ENCODE peak calls at places on chromosomes 7 and 10, in four cellular contexts. K is spleen, T is prostate gland, O is ovary. N is an unnamed sample.
A peak's percentile ranks its signal among the peaks of the same experiment; 100 is the strongest.

GRCh38 chr10:88245974-88246511 is 337.1 kb downstream of the RNLS start:
- DNase-seq in K (no peak), T (no peak), O (no peak), N (no peak)

GRCh38 chr7:17863095-17863814 is 77.0 kb downstream of the SNX13 start:
- DNase-seq in K (no peak), T (no peak), O (no peak), N (no peak)

GRCh38 chr10:118633801-118634200 is 38.4 kb upstream of the PRLHR start:
- DNase-seq in K (no peak), T (no peak), O (no peak), N (no peak)

GRCh38 chr10:31064334-31064733 is 32.7 kb upstream of the ZNF438 start:
- DNase-seq in K (no peak), T (no peak), O (peak; percentile 26), N (no peak)

GRCh38 chr10:113859261-113859660 is 4.8 kb downstream of the NHLRC2 start:
- DNase-seq in K (no peak), T (no peak), O (no peak), N (no peak)

GRCh38 chr7:156703773-156704482 is 63.4 kb downstream of the RNF32 start:
- DNase-seq in K (no peak), T (no peak), O (no peak), N (no peak)

GRCh38 chr10:119281581-119282071 is 74.3 kb downstream of the GRK5 start:
- DNase-seq in K (peak; percentile 22), T (peak; percentile 48), O (peak; percentile 72), N (peak; percentile 57)

GRCh38 chr10:1152386-1153252 is 96.4 kb downstream of the WDR37 start:
- DNase-seq in K (peak; percentile 54), T (no peak), O (no peak), N (no peak)

GRCh38 chr7:73768661-73769480 is 1.2 kb downstream of the CLDN3 start:
- DNase-seq in K (no peak), T (no peak), O (no peak), N (no peak)

GRCh38 chr10:24989867-24990266 is 26.1 kb downstream of the ENKUR start:
- DNase-seq in K (no peak), T (no peak), O (no peak), N (no peak)

GRCh38 chr7:129188372-129188891 is at the start of gene SMO:
- DNase-seq in K (peak; percentile 74), T (no peak), O (peak; percentile 74), N (no peak)

GRCh38 chr10:10716972-10717371 is 300.7 kb upstream of the CELF2 start:
- DNase-seq in K (no peak), T (no peak), O (no peak), N (no peak)

GRCh38 chr7:55539380-55539779 is 32.9 kb downstream of the VOPP1 start:
- DNase-seq in K (no peak), T (no peak), O (no peak), N (no peak)

GRCh38 chr7:108503112-108504026 is 22.6 kb downstream of the PNPLA8 start:
- DNase-seq in K (no peak), T (no peak), O (no peak), N (no peak)

GRCh38 chr7:17042211-17042610 is 160.4 kb upstream of the AGR3 start:
- DNase-seq in K (no peak), T (no peak), O (no peak), N (no peak)

GRCh38 chr7:117157121-117157870 is 165.6 kb downstream of the WNT2 start:
- DNase-seq in K (no peak), T (no peak), O (peak; percentile 33), N (no peak)

GRCh38 chr7:416761-417624 is 102.7 kb downstream of the PDGFA start:
- DNase-seq in K (peak; percentile 67), T (no peak), O (no peak), N (no peak)

GRCh38 chr10:3783313-3783689 is 1.7 kb downstream of the KLF6 start:
- DNase-seq in K (peak; percentile 91), T (peak; percentile 52), O (peak; percentile 72), N (peak; percentile 69)

GRCh38 chr10:44659350-44659749 is 251.8 kb upstream of the TMEM72 start:
- DNase-seq in K (no peak), T (no peak), O (no peak), N (no peak)

GRCh38 chr7:2953588-2954407 is 89.9 kb downstream of the CARD11 start:
- DNase-seq in K (no peak), T (no peak), O (no peak), N (peak; percentile 10)

GRCh38 chr10:124935946-124936345 is 6.0 kb upstream of the ZRANB1 start:
- DNase-seq in K (no peak), T (no peak), O (no peak), N (no peak)

GRCh38 chr10:34862892-34863291 is 47.8 kb upstream of the PARD3 start:
- DNase-seq in K (no peak), T (no peak), O (no peak), N (no peak)

DNA sequence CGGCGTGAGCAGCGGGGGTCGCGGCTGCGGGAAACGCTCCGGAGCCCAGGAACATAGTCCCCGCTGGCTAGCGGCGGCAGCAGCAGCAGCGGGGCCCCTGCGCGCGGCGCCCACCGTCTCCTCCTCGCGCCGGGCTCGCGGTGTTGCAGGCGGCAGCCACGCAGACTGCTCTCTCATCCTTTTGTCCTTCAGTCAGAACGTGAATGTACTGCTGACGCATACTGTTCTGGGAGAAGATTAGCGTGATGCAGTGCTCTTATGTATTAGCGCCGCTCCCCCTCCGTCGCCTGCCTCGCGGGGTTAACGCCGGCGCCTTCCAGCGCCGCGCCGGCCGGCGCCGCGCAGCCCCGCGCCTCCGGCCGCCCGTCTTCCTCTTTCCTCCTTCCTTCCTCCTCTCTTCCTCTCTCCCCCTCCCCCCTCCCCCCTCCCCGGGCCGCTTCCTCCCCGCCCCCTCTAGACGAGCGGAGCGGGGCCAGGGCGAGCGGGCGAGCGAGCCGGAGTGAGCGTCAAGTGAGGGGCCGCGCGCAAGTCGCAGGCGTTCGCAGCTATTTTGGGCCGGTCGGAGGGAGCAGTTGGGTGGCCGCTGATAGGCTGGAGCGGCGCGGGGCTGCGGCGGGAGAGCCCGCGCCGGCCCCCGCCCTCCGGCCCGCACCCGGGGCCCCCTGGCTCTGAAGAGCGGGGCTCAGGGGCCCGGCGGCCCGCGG is 816 bp upstream of the LRRC4 start:
- DNase-seq in K (peak; percentile 90), T (peak; percentile 16), O (peak; percentile 52), N (no peak)
- TF ChIP-seq POLR2A in K (no peak), T (no peak), O (no peak), N (no peak)

GRCh38 chr10:22245567-22245966 is 27.8 kb upstream of the EBLN1 start:
- DNase-seq in K (no peak), T (no peak), O (no peak), N (no peak)
- H3K27ac ChIP-seq in K (no peak overlapping the region), T (no peak overlapping the region), O (no peak overlapping the region), N (no peak overlapping the region)

DNA sequence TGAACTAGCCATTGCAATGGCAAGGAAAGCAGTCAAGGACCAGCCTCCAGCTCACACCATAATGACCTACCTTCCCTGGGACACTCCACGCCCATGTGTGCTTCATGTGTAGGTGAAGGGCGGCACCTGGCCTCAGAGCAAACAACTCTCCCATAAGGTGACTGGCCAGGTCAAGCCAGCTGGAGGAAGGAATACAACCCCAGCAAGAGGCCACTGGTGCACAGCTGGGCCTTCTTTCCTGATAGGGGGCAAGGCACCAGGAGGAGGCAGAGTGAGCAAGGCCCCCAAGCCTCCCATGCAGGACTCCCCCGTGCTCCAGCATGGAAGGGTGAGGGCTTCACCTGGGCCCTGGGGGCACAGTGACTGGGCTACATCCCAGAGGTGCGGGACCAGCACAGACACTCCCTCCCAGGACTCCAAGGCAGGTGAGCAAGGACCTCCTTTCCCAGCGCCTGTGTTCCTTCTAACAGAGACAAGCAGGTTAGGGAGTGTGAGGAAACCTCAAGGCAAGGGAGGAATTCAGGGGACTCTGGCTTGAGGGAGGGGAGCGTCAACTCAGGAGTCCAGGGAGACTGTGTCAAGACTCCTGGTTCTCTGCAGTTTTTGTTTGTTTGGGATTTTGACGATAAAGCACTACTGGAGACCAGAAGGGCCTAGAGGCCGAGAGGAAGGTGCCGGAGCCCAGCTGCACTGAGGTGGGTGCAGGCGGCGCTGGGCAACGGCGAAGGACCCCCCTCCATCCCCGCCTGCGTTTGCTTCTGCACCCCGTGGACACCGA is 1.7 kb downstream of the PTPRN2 start:
- DNase-seq in K (peak; percentile 55), T (no peak), O (no peak), N (no peak)
- H3K27me3 ChIP-seq in K (peaks cover 71% of the 10 kb centered on the region), T (no peaks in the 10 kb centered on the region), O (no peaks in the 10 kb centered on the region), N (peaks cover 11% of the 10 kb centered on the region)

GRCh38 chr7:132881317-132881716 is 200.6 kb downstream of the CHCHD3 start:
- DNase-seq in K (no peak), T (no peak), O (no peak), N (no peak)
- TF ChIP-seq POLR2A in K (no peak), T (no peak), O (no peak), N (no peak)

N was measured in breast epithelium.